ENCODE peak calls at places on chromosomes 7 and 10, in nine cellular contexts. F is nephron progenitor cell, I is cardiac fibroblast, U is fibroblast of lung, T is sigmoid colon, M is kidney epithelial cell, A is AG04450, C is MCF 10A, X is brain microvascular endothelial cell. J is an unnamed sample.

GRCh38 chr10:80407836-80408197 is 534 bp upstream of the PRXL2A start:
- DNase-seq in M (no peak), F (peak), C (no peak), U (peak), X (no peak), A (no peak), T (no peak), I (no peak), J (no peak)

GRCh38 chr10:87552248-87552914 is 47.7 kb downstream of the MINPP1 start:
- DNase-seq in I (no peak), T (no peak), M (no peak), A (no peak), X (no peak), C (no peak), U (peak), F (no peak), J (no peak)

GRCh38 chr7:134686782-134687181 is 40.1 kb downstream of the BPGM start:
- DNase-seq in X (no peak), C (no peak), T (no peak), F (no peak), M (no peak), U (peak), A (no peak), I (peak), J (no peak)

GRCh38 chr10:92208736-92209135 is 82.1 kb downstream of the CPEB3 start:
- DNase-seq in I (peak), T (no peak), A (no peak), X (peak), C (no peak), F (no peak), M (no peak), U (peak), J (no peak)

GRCh38 chr10:21950566-21950965 is 53.0 kb downstream of the DNAJC1 start:
- DNase-seq in A (no peak), C (no peak), U (peak), X (no peak), F (no peak), M (no peak), I (no peak), T (no peak), J (no peak)

GRCh38 chr7:130266258-130266960 is at the start of gene CPA2:
- DNase-seq in A (no peak), I (no peak), T (no peak), F (no peak), X (no peak), C (no peak), U (no peak), M (no peak), J (no peak)

GRCh38 chr7:116697761-116698160 is 25.8 kb downstream of the MET start:
- DNase-seq in T (no peak), I (no peak), C (no peak), X (no peak), U (peak), F (no peak), M (no peak), A (no peak), J (no peak)

GRCh38 chr7:45921699-45922519 is 837 bp upstream of the IGFBP3 start:
- DNase-seq in I (peak), C (peak), A (no peak), T (no peak), M (no peak), X (peak), U (peak), F (peak), J (no peak)

GRCh38 chr7:99362801-99363200 is 11.7 kb upstream of the ARPC1B start:
- DNase-seq in I (peak), C (no peak), U (peak), T (no peak), X (peak), A (peak), M (no peak), F (no peak), J (no peak)

GRCh38 chr10:52573347-52573746 is 199.2 kb downstream of the MBL2 start:
- DNase-seq in M (no peak), A (no peak), T (no peak), U (no peak), I (peak), C (no peak), F (no peak), X (no peak), J (no peak)

GRCh38 chr10:20276127-20276979 is 460.1 kb downstream of the PLXDC2 start:
- DNase-seq in I (no peak), U (peak), F (no peak), A (no peak), C (peak), M (no peak), X (no peak), T (no peak), J (no peak)

GRCh38 chr10:60732240-60733188 is 45.8 kb upstream of the CDK1 start:
- DNase-seq in F (peak), A (no peak), I (no peak), U (no peak), M (no peak), X (no peak), C (peak), T (peak), J (no peak)

GRCh38 chr10:121088524-121088923 is 237.4 kb downstream of the WDR11 start:
- DNase-seq in T (no peak), A (no peak), M (no peak), U (no peak), I (no peak), C (peak), F (peak), X (no peak), J (no peak)
- TF ChIP-seq CTCF in T (peak), A (no peak), M (peak), U (no peak), I (no peak), C (peak), F (peak), X (no peak), J (no peak)

GRCh38 chr7:157300406-157300770 is 36.4 kb upstream of the DNAJB6 start:
- DNase-seq in T (no peak), A (no peak), M (no peak), I (no peak), F (no peak), C (no peak), X (no peak), U (no peak), J (no peak)

GRCh38 chr7:157302314-157302711 is 34.5 kb upstream of the DNAJB6 start:
- DNase-seq in C (peak), I (no peak), M (peak), T (peak), F (no peak), U (peak), A (no peak), X (no peak), J (no peak)

GRCh38 chr7:157299317-157299612 is 37.5 kb upstream of the DNAJB6 start:
- DNase-seq in I (no peak), U (no peak), X (no peak), T (no peak), M (no peak), A (no peak), C (no peak), F (no peak), J (no peak)

GRCh38 chr7:157297071-157297638 is 39.6 kb upstream of the DNAJB6 start:
- DNase-seq in A (no peak), M (no peak), X (no peak), U (no peak), C (no peak), I (no peak), F (no peak), T (no peak), J (no peak)

GRCh38 chr7:157299613-157300405 is 37.0 kb upstream of the DNAJB6 start:
- DNase-seq in F (peak), A (no peak), C (peak), M (peak), X (no peak), T (no peak), U (peak), I (peak), J (no peak)
- TF ChIP-seq CTCF in F (no peak), A (no peak), C (peak), M (no peak), X (peak), T (no peak), U (no peak), I (no peak), J (no peak)

DNA sequence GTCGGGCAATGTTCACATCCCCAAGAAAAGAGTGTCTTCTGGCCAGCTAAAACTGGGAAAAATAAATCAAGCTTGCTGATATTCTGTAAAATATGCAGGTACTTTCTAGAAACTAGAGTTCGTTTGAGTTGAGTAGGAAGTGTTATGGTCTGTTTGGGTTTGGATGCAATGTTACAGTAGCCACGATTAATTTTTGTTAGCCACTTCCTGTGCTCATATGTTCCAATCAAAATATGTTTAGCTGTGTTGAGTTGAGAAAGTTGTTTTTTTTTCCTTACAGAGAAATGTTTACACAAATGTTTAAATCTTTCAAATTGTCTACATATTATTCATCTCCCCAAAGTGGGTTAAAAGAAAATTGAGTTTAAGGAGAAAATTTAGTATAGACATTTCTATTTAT is 11.2 kb upstream of the LAMB1 start:
- DNase-seq in U (peak), F (no peak), T (no peak), A (no peak), M (no peak), I (peak), C (no peak), X (no peak), J (no peak)
- TF ChIP-seq CTCF in U (no peak), F (no peak), T (no peak), A (no peak), M (no peak), I (no peak), C (no peak), X (no peak), J (no peak)

GRCh38 chr7:158818325-158819213 is 10.7 kb downstream of the ESYT2 start:
- DNase-seq in I (peak), C (peak), U (peak), F (peak), X (peak), A (peak), M (peak), T (peak), J (peak)
- TF ChIP-seq CTCF in I (no peak), C (no peak), U (peak), F (no peak), X (peak), A (no peak), M (peak), T (no peak), J (no peak)

GRCh38 chr7:145848691-145849090 is 267.9 kb upstream of the CNTNAP2 start:
- DNase-seq in T (no peak), I (peak), C (peak), U (no peak), X (no peak), M (no peak), A (no peak), F (peak), J (no peak)
- TF ChIP-seq CTCF in T (no peak), I (no peak), C (peak), U (peak), X (peak), M (peak), A (no peak), F (peak), J (no peak)

DNA sequence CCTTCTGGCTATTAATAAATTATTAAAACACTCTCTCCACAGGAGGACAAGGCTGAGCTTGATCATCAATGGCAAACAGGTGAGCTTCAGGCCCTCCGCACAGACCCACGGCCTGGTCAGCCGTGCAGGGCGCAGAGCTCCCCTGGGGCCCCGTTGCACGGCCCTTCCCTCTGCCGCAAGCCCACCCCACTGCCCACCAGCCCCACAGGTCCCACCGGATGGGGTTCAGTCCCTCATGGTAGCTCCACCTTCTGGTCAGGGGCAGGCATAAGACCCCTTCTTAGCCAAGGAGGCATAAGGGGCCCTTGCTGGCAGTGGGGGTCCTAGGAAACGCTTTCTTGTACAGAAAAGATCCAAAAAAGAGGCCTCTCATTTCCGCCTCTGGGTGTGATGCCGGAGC is 84.6 kb downstream of the MAD1L1 start:
- DNase-seq in I (no peak), F (no peak), C (no peak), M (no peak), U (no peak), A (no peak), X (no peak), T (no peak), J (no peak)
- TF ChIP-seq CTCF in I (peak), F (no peak), C (no peak), M (peak), U (no peak), A (no peak), X (peak), T (no peak), J (no peak)

J was measured in omental fat pad.